ENCODE peak calls at places on chromosomes 4 and X, in four cellular contexts. B is bronchial epithelial cell, S is AG09309, H is heart left ventricle. E is an unnamed sample.

GRCh38 chr4:182748283-182748682 is 168.9 kb downstream of the DCTD start:
- DNase-seq in B (no peak), S (no peak), H (peak), E (no peak)

GRCh38 chr4:185587444-185588161 is 52.3 kb upstream of the PDLIM3 start:
- DNase-seq in B (no peak), S (no peak), H (no peak), E (peak)

GRCh38 chrX:46573331-46573895 is at the start of gene CHST7:
- DNase-seq in B (peak), S (no peak), H (peak), E (peak)

GRCh38 chr4:10173754-10174749 is 57.5 kb upstream of the WDR1 start:
- DNase-seq in B (peak), S (no peak), H (peak), E (no peak)

GRCh38 chr4:176186721-176187395 is 8.5 kb downstream of the SPATA4 start:
- DNase-seq in B (no peak), S (no peak), H (no peak), E (no peak)

GRCh38 chrX:123626962-123627361 is 105.9 kb downstream of the THOC2 start:
- DNase-seq in B (peak), S (no peak), H (no peak), E (no peak)

GRCh38 chr4:48152259-48152658 is 18.2 kb upstream of the TXK start:
- DNase-seq in B (no peak), S (no peak), H (no peak), E (no peak)

GRCh38 chrX:97267916-97268680 is 384.4 kb downstream of the RPA4 start:
- DNase-seq in B (no peak), S (peak), H (no peak), E (no peak)

GRCh38 chr4:139617702-139618490 is 47.7 kb upstream of the MGST2 start:
- DNase-seq in B (no peak), S (no peak), H (no peak), E (no peak)

GRCh38 chr4:139625487-139625886 is 40.1 kb upstream of the MGST2 start:
- DNase-seq in B (no peak), S (no peak), H (no peak), E (no peak)

GRCh38 chr4:139624441-139625130 is 41.0 kb upstream of the MGST2 start:
- DNase-seq in B (no peak), S (no peak), H (no peak), E (no peak)

GRCh38 chr4:139622856-139623255 is 42.8 kb upstream of the MGST2 start:
- DNase-seq in B (peak), S (no peak), H (no peak), E (no peak)

GRCh38 chr4:139619644-139620043 is 46.0 kb upstream of the MGST2 start:
- DNase-seq in B (peak), S (no peak), H (no peak), E (peak)
- TF ChIP-seq CTCF in B (peak), S (peak), H (peak), E (peak)

DNA sequence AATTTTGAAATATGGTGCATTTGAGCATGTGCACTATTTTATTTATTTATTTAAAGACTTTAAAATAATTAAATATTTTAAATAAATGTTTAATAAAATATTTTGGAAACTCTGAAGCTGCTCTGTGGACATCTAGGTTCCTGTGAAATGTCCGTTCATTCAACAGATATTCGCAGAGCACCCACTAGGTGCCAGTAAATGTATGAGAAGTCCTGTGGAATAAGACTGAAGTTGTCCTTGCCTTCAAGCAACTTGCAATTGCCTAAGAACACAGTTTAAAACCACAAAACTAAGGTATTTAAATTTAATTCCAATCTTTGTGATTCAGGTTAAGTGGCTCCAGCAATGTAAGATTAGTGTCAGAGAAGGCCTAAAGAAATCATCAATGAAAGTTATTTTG is 306.7 kb downstream of the GBA3 start:
- DNase-seq in B (no peak), S (no peak), H (no peak), E (no peak)
- TF ChIP-seq CTCF in B (no peak), S (no peak), H (no peak), E (no peak)

GRCh38 chrX:54435121-54435520 is 5.1 kb upstream of the TSR2 start:
- DNase-seq in B (no peak), S (no peak), H (no peak), E (no peak)

GRCh38 chrX:54442790-54443189 is 2.6 kb downstream of the TSR2 start:
- DNase-seq in B (no peak), S (no peak), H (no peak), E (no peak)

GRCh38 chrX:54446084-54446483 is 5.9 kb downstream of the TSR2 start:
- DNase-seq in B (no peak), S (no peak), H (no peak), E (no peak)

GRCh38 chrX:54444752-54445151 is 4.5 kb downstream of the TSR2 start:
- DNase-seq in B (no peak), S (no peak), H (no peak), E (no peak)

GRCh38 chrX:54439967-54440871 is at the start of gene TSR2:
- DNase-seq in B (peak), S (peak), H (peak), E (peak)
- TF ChIP-seq CTCF in B (no peak), S (peak), H (peak), E (no peak)

GRCh38 chr4:39484582-39485272 is 25.9 kb downstream of the LIAS start:
- DNase-seq in B (no peak), S (no peak), H (no peak), E (no peak)

GRCh38 chr4:39480902-39481695 is 22.2 kb downstream of the LIAS start:
- DNase-seq in B (no peak), S (no peak), H (no peak), E (no peak)

GRCh38 chr4:39490322-39490721 is 31.5 kb downstream of the LIAS start:
- DNase-seq in B (no peak), S (no peak), H (no peak), E (no peak)

DNA sequence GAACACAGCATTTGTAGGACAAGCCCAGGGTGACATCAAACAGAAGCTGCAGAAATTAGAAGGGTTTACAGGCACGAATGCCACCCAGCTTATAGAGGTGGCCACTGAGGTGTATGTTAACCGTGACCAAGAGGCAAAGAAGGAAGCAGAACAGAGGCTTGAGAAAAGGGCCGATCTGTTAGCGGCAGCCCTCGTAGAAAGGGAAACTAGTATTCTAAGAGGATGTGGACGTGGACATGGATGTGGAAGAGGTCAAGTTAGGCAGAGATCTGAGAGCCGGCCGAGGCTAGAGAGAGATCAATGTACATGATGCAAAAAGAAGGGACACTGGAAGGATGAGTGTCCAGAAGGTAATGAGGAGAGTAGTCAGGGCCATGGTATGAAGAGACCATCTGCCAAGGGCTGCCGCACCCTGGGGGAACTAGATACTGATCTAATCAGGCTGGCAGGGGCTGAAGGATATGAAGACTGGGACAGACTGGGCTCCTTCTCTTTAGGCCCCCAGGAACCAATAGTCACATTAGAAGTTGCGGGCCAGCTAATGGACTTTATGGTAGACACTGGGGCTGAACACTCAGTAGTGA is 27.5 kb downstream of the LIAS start:
- DNase-seq in B (no peak), S (no peak), H (no peak), E (no peak)
- TF ChIP-seq CTCF in B (no peak), S (no peak), H (no peak), E (no peak)

GRCh38 chrX:130994671-130995070 is 63.5 kb upstream of the ARHGAP36 start:
- DNase-seq in B (no peak), S (no peak), H (no peak), E (peak)
- TF ChIP-seq CTCF in B (peak), S (peak), H (peak), E (no peak)

DNA sequence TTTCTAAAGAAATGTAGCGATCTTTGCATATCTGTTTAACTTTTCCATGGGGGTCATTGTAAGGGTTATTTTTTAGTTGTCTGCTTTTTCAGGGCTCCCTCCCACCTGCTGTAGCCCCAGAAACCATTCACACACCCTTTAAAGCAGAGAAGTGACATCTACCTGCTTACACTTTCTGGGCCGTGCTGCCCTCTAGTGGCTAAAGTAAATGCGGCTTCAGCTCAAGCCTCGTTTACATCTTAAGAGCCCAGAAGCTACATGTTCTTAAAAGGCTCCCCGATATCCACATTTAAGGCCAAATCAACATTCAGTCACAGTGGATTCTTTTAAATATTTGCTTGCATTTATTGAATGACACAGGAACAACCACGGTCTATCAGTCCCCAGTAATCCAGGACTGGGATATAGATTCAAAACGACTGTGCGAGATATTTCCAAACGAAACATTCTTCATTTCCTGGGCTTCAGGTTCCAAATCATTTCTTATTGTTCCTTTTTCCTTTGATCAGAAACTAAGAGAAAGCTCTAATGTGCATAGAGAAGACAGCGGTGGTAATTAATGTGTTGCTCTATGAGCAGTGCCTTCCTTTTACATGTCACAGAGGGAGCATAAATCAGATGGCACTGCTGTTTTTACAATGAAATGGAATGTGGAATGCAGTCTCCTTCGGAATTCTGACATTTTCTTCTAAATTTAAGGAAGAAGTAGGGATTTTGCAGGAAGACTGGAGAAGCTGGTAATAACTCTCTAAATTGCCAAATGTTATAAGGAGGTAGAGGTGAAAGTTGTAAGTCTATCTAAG is 119.9 kb downstream of the RASGEF1B start:
- DNase-seq in B (peak), S (no peak), H (peak), E (peak)
- TF ChIP-seq CTCF in B (peak), S (peak), H (peak), E (peak)

DNA sequence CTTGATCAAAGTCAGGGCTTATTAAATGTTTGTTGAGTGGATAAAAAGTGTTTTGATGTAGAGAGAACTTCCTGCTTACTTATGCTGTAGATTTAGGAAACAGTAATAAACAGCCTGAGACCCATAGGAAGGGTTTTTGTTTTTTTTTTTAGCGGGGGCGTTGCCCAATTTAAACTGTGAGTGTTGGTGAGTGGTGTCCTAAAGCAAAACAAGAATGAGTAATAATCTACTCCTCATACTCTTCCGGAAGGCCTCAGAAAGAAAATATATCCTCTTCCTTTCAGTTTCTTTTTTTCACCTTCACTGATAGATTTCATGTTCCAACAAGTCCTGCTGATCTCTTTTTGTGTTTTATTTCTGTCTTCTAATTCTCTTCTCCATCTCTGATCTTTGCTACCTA is 104.4 kb upstream of the SCML1 start:
- DNase-seq in B (peak), S (no peak), H (no peak), E (peak)
- TF ChIP-seq CTCF in B (no peak), S (no peak), H (no peak), E (no peak)